ENCODE peak calls at places on chromosomes 5 and 9, in five cellular contexts. J is lower lobe of right lung, K is LNCaP clone FGC, D is GM13977, X is WTC11. H is an unnamed sample.

GRCh38 chr9:89635007-89635742 is 30.4 kb downstream of the GADD45G start:
- DNase-seq in D (no peak), K (no peak), J (peak), X (no peak), H (no peak)

GRCh38 chr9:128159073-128159783 is 837 bp upstream of the BBLN start:
- DNase-seq in K (no peak), D (peak), X (no peak), J (no peak), H (peak)

GRCh38 chr9:128632486-128632885 is 24.2 kb downstream of the DYNC2I2 start:
- DNase-seq in X (no peak), K (no peak), J (peak), D (no peak), H (no peak)

GRCh38 chr5:106072208-106072607 is 1598.5 kb downstream of the EFNA5 start:
- DNase-seq in K (no peak), J (no peak), D (no peak), X (no peak), H (no peak)

GRCh38 chr5:72379936-72380335 is 59.8 kb downstream of the PTCD2 start:
- DNase-seq in D (no peak), J (no peak), X (no peak), K (no peak), H (no peak)

GRCh38 chr9:93112116-93112863 is 16.3 kb downstream of the CARD19 start:
- DNase-seq in K (no peak), J (peak), D (no peak), X (no peak), H (peak)

GRCh38 chr9:36559036-36559695 is 13.5 kb upstream of the MELK start:
- DNase-seq in J (no peak), X (no peak), D (no peak), K (no peak), H (no peak)

GRCh38 chr5:103258957-103259704 is 568 bp downstream of the MACIR start:
- DNase-seq in K (no peak), D (peak), J (peak), X (peak), H (peak)

GRCh38 chr9:133371261-133371711 is 4.6 kb downstream of the SURF4 start:
- DNase-seq in X (no peak), D (no peak), K (no peak), J (peak), H (no peak)

GRCh38 chr9:90000925-90001324 is 396.1 kb downstream of the GADD45G start:
- DNase-seq in X (no peak), J (no peak), D (no peak), K (no peak), H (no peak)

GRCh38 chr9:136309101-136309801 is 5.4 kb upstream of the CCDC187 start:
- DNase-seq in J (no peak), K (no peak), D (no peak), X (no peak), H (no peak)

GRCh38 chr5:96885518-96886338 is 9.4 kb downstream of the ERAP2 start:
- DNase-seq in D (peak), X (no peak), K (no peak), J (no peak), H (no peak)

GRCh38 chr9:127199001-127199791 is 65.4 kb upstream of the GARNL3 start:
- DNase-seq in J (peak), X (peak), D (peak), K (peak), H (peak)

GRCh38 chr9:32926901-32927300 is 74.5 kb downstream of the APTX start:
- DNase-seq in X (no peak), K (no peak), J (no peak), D (no peak), H (no peak)

GRCh38 chr5:88405783-88406182 is 137.1 kb upstream of the TMEM161B start:
- DNase-seq in D (no peak), X (no peak), J (no peak), K (no peak), H (no peak)

GRCh38 chr9:127803507-127804352 is 1.0 kb downstream of the FPGS start:
- DNase-seq in K (no peak), J (peak), X (no peak), D (no peak), H (peak)

GRCh38 chr5:132483661-132484385 is 6.8 kb downstream of the IRF1 start:
- DNase-seq in J (no peak), X (no peak), K (no peak), D (no peak), H (no peak)

GRCh38 chr5:14608169-14608568 is 26.6 kb downstream of the OTULINL start:
- DNase-seq in J (no peak), X (no peak), K (no peak), D (no peak), H (no peak)

GRCh38 chr9:16243798-16244197 is 626.7 kb downstream of the BNC2 start:
- DNase-seq in J (no peak), K (no peak), X (no peak), D (no peak), H (no peak)

GRCh38 chr9:113399646-113400200 is 1.4 kb downstream of the ALAD start:
- DNase-seq in D (no peak), J (no peak), X (no peak), K (no peak), H (no peak)

GRCh38 chr9:104927216-104927911 is 591 bp downstream of the ABCA1 start:
- DNase-seq in K (no peak), X (peak), D (peak), J (peak), H (peak)

DNA sequence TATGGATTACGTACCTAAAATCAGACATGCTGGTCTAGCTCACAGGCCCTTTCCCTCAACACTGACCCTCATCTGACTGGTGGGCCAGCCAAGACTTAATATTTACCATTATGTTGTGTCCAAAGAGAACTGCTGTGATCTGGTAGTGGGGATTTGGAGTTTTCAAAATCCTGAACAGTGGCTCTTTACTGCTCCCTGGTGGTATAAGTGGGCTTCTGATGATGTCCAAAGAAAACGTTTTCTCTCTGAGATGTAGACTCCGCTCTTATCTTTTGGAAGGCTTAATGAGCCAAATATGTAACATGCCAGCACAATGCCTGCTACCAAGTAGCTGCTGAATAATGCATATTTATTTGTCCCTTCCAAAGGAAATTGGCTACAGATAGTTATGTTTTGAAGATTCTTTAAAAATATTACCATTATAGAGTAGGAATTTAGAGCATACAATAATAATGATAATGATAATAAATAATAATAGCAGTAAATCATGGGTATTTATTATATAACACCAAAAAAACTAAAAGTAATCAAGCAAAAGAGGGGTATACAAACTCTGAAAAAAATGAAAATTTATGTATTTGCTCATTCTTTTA is 406.6 kb upstream of the TNC start:
- DNase-seq in D (peak), X (no peak), J (no peak), K (peak), H (no peak)
- TF ChIP-seq CTCF in D (peak), X (peak), J (peak), K (peak), H (peak)

GRCh38 chr9:76756273-76756650 is 8.0 kb upstream of the PCA3 start:
- DNase-seq in D (no peak), K (no peak), X (peak), J (peak), H (no peak)
- TF ChIP-seq CTCF in D (peak), K (peak), X (no peak), J (peak), H (no peak)

DNA sequence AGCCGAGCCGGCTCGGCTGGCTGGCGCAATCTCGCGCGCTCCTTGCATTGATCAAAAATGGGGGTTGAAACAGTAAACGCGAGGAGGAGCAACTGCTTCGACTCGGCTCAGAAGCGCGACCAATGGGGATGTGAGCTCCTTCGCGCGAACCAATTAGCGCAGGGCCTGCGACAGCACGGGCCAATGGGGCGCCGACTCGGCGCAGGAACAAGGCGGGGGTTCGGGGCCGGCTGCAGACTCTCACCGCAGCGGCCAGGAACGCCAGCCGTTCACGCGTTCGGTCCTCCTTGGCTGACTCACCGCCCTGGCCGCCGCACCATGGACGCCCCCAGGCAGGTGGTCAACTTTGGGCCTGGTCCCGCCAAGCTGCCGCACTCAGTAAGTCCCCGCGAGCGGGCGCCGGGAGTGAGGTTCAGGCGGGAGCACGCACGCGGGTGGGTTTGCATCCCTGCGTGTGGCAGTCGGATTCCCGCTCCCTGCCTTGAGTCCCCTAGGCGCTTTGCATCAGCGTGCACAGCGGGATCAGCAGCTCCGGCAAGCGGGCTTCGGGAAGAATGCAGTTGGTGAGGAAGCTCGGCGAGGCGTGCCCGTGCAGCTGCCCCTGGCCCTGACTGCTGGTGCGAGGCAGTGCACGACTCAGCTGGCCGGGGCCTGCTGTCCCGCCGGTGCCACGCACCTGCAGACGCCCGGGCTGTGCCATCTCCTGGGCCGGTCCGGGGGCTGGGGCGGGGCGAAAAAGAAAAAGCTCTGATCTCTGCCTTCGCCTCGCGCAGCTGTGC is at the start of gene PSAT1:
- DNase-seq in D (peak), J (peak), K (peak), X (peak), H (peak)
- TF ChIP-seq CTCF in D (no peak), J (no peak), K (peak), X (no peak), H (no peak)

GRCh38 chr5:124235031-124235562 is 511.3 kb downstream of the ZNF608 start:
- DNase-seq in K (no peak), D (no peak), J (no peak), X (no peak), H (no peak)
- TF ChIP-seq CTCF in K (no peak), D (no peak), J (no peak), X (no peak), H (no peak)

GRCh38 chr5:151319334-151319733 is 15.8 kb upstream of the SLC36A3 start:
- DNase-seq in K (no peak), J (no peak), X (no peak), D (no peak), H (no peak)
- TF ChIP-seq CTCF in K (peak), J (no peak), X (no peak), D (peak), H (no peak)